ENCODE peak calls at places on chromosomes 3 and 15, in ten cellular contexts. T is GM23248, H is SK-N-SH, N is K562, V is astrocyte, L is IMR-90, Z is H9, P is fibroblast of lung, E is HCT116, S is mammary epithelial cell. F is an unnamed sample. For H3K27me3 and H4K20me1, the result is how much of the 10 kb centered on the place peaks cover.

GRCh38 chr3:186259612-186260383 is 102.2 kb downstream of the DGKG start:
- DNase-seq in H (peak), E (peak), N (peak), T (peak), Z (peak), S (peak), P (peak), L (peak), V (peak), F (peak)

GRCh38 chr3:196192036-196193001 is 18.9 kb downstream of the ZDHHC19 start:
- DNase-seq in V (no peak), Z (peak), P (no peak), E (no peak), H (peak), L (no peak), S (no peak), N (peak), T (no peak), F (no peak)

GRCh38 chr15:84947947-84948830 is 33.5 kb upstream of the PDE8A start:
- DNase-seq in L (peak), H (no peak), Z (no peak), T (peak), P (peak), V (peak), E (no peak), S (peak), N (peak), F (no peak)

GRCh38 chr3:52237659-52238172 is 1.2 kb downstream of the TWF2 start:
- DNase-seq in T (peak), N (peak), Z (peak), L (peak), P (peak), S (peak), H (peak), E (peak), V (peak), F (no peak)

GRCh38 chr3:148957586-148957985 is 33.8 kb upstream of the GYG1 start:
- DNase-seq in L (no peak), E (peak), V (no peak), N (peak), S (no peak), T (peak), H (no peak), P (no peak), Z (peak), F (peak)

GRCh38 chr3:124772081-124772831 is 42.0 kb downstream of the UMPS start:
- DNase-seq in L (peak), Z (no peak), T (peak), E (no peak), N (peak), H (peak), S (no peak), P (peak), V (peak), F (no peak)

GRCh38 chr3:25967385-25967784 is 177.5 kb downstream of the OXSM start:
- DNase-seq in P (no peak), E (no peak), S (no peak), Z (no peak), H (no peak), N (no peak), T (no peak), V (no peak), L (no peak), F (no peak)

GRCh38 chr3:133152056-133152455 is 113.9 kb downstream of the TMEM108 start:
- DNase-seq in V (no peak), N (no peak), P (no peak), S (no peak), E (no peak), Z (no peak), H (no peak), T (no peak), L (no peak), F (no peak)

GRCh38 chr3:93843981-93844380 is 129.7 kb downstream of the PROS1 start:
- DNase-seq in P (peak), N (no peak), V (peak), L (peak), E (peak), T (peak), S (peak), Z (no peak), H (no peak), F (no peak)

GRCh38 chr3:108305484-108306172 is 9.3 kb downstream of the HHLA2 start:
- DNase-seq in N (no peak), L (no peak), Z (no peak), S (peak), P (no peak), E (peak), H (no peak), T (peak), V (no peak), F (no peak)

GRCh38 chr3:188316021-188316722 is 162.2 kb downstream of the LPP start:
- DNase-seq in E (no peak), V (no peak), H (no peak), L (no peak), S (no peak), Z (no peak), N (no peak), T (peak), P (no peak), F (no peak)

GRCh38 chr3:192929755-192930491 is 12.3 kb upstream of the MB21D2 start:
- DNase-seq in H (no peak), T (no peak), E (no peak), V (peak), N (no peak), Z (no peak), S (no peak), P (peak), L (no peak), F (no peak)

GRCh38 chr3:194006102-194006501 is 129.8 kb upstream of the HES1 start:
- DNase-seq in Z (no peak), T (no peak), V (no peak), H (no peak), P (no peak), L (no peak), N (no peak), S (no peak), E (no peak), F (no peak)

GRCh38 chr3:38606561-38606960 is 42.9 kb downstream of the SCN5A start:
- DNase-seq in N (no peak), H (no peak), P (no peak), T (no peak), L (no peak), E (no peak), Z (no peak), S (no peak), V (no peak), F (no peak)

GRCh38 chr15:58062175-58062574 is 3.3 kb downstream of the ALDH1A2 start:
- DNase-seq in S (no peak), L (no peak), H (no peak), N (no peak), V (no peak), E (no peak), P (no peak), T (no peak), Z (no peak), F (no peak)

GRCh38 chr15:80567721-80568157 is 127.4 kb upstream of the ABHD17C start:
- DNase-seq in E (peak), V (peak), S (peak), H (peak), L (peak), P (peak), T (peak), N (peak), Z (peak), F (peak)

GRCh38 chr3:14602006-14602803 is 49.4 kb upstream of the CCDC174 start:
- DNase-seq in T (no peak), N (peak), S (no peak), V (no peak), P (no peak), L (no peak), Z (peak), H (peak), E (no peak), F (no peak)

GRCh38 chr3:109731639-109732473 is 394.5 kb upstream of the DPPA4 start:
- DNase-seq in S (peak), V (peak), H (peak), Z (no peak), L (peak), N (peak), P (peak), T (peak), E (peak), F (peak)

GRCh38 chr3:179606534-179607085 is 2.0 kb downstream of the NDUFB5 start:
- DNase-seq in H (no peak), V (no peak), L (no peak), P (no peak), E (no peak), N (no peak), S (no peak), Z (no peak), T (no peak), F (no peak)

GRCh38 chr3:104939196-104939595 is 427.5 kb upstream of the ALCAM start:
- DNase-seq in E (no peak), V (no peak), T (no peak), N (no peak), L (peak), Z (no peak), S (no peak), H (peak), P (no peak), F (no peak)

GRCh38 chr3:127925384-127925783 is 10.4 kb downstream of the KBTBD12 start:
- DNase-seq in H (no peak), V (no peak), P (no peak), E (no peak), N (no peak), S (no peak), Z (no peak), L (no peak), T (no peak), F (peak)

GRCh38 chr15:48063411-48063985 is 57.3 kb upstream of the SLC24A5 start:
- DNase-seq in N (no peak), S (no peak), P (no peak), L (no peak), V (no peak), E (no peak), H (no peak), T (no peak), Z (no peak), F (no peak)

GRCh38 chr3:124962403-124962940 is 27.9 kb upstream of the MUC13 start:
- DNase-seq in V (no peak), S (no peak), Z (no peak), P (no peak), L (no peak), N (no peak), E (no peak), T (peak), H (no peak), F (no peak)

GRCh38 chr3:14360123-14360881 is 42.1 kb upstream of the SLC6A6 start:
- DNase-seq in S (no peak), T (no peak), Z (no peak), P (peak), E (no peak), L (peak), N (no peak), H (no peak), V (peak), F (no peak)

GRCh38 chr3:38084019-38084968 is 45.3 kb downstream of the DLEC1 start:
- DNase-seq in P (peak), H (peak), L (peak), E (no peak), N (no peak), S (no peak), V (peak), Z (no peak), T (peak), F (no peak)

GRCh38 chr3:183701744-183702143 is 4.1 kb downstream of the YEATS2 start:
- DNase-seq in N (no peak), P (no peak), T (no peak), L (no peak), Z (no peak), H (no peak), E (no peak), S (no peak), V (no peak), F (no peak)

GRCh38 chr3:126476166-126476975 is 680 bp upstream of the ZXDC start:
- DNase-seq in V (peak), Z (peak), T (peak), S (peak), P (peak), E (peak), L (peak), N (no peak), H (no peak), F (no peak)

DNA sequence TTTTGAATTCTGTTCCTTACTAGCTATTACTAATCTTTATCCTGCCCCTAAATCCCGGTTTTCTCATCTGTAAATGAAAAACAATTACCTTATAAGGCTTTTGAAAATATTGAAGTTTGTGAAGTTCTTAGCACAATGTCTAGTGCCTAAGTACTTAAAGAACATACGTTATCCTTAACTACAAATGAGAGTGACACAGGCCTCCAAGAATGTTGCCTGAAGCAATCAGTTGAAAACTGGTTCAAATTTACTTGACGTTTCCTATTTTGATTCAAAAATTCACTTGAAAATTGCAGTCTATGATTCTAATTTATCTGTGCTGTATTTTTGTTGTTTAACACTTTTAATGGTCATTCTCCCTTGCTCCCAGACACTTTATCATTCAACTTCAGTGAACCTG is 3.2 kb downstream of the SENP7 start:
- DNase-seq in L (peak), S (peak), N (no peak), V (no peak), H (no peak), Z (no peak), E (no peak), P (no peak), T (peak), F (no peak)
- H3K9ac ChIP-seq in L (no peak), S (no peak), N (no peak), V (no peak), H (no peak), Z (no peak), E (no peak), P (no peak), T (no peak), F (no peak)

DNA sequence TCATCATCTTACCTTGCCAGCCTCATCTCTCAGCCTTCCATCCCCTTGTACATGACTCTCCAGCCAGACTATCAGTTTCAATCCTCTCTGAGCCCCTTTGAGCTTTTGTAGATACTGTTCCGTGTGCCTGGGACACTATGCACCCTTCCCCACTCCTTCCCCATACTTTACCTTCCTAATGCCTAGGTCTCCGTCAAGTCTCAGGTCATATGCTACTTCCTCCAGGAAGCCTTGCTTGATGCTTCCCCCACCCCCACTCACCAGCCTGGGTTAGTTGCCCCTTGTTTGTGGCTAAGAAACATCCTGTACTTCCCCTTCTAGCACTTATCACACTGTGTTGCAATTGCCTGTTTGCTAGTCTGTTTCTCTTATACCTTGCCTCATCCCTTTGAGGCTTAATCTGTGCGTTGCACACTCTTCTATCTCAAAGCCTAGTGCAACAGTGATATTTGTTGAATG is 6.7 kb upstream of the USP3 start:
- DNase-seq in P (no peak), V (no peak), T (no peak), N (no peak), Z (no peak), S (no peak), L (no peak), E (no peak), H (no peak), F (no peak)
- H3K27me3 ChIP-seq in P (under half), V (under half), T (under half), N (under half), Z (under half), S (under half), L (under half), E (under half), H (under half), F (under half)

GRCh38 chr15:98651581-98652220 is 3.4 kb downstream of the IGF1R start:
- DNase-seq in H (no peak), V (peak), E (no peak), P (peak), T (peak), S (peak), N (no peak), L (peak), Z (no peak), F (no peak)
- H4K20me1 ChIP-seq in H (under half), V (half or more), E (under half), P (under half), T (under half), S (under half), N (under half), L (half or more), Z (under half), F (under half)

DNA sequence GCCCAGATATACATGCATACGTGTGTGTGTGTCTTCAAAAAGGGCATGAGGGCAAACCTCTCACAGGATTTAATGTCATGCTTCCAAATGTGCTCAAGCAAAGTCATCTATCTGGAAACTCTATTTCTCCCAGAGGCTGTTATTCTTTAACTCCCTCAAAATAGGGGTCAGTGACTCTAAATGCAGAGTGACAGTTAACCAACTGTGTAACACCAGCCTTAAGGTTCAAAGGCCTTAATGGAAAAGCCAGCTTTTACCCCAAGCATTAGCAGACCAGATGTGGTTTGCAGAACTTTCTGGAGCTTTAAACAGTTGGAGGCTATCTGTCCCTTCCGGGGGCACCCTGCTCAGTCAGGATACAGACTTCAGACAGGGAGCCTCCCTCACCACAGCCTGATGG is 70.4 kb upstream of the SLC7A14 start:
- DNase-seq in N (no peak), E (no peak), Z (no peak), T (no peak), P (no peak), V (no peak), S (no peak), L (no peak), H (no peak), F (no peak)
- H3K9ac ChIP-seq in N (no peak), E (no peak), Z (no peak), T (no peak), P (no peak), V (no peak), S (no peak), L (no peak), H (no peak), F (no peak)

GRCh38 chr15:89745768-89746167 is 5.3 kb downstream of the MESP1 start:
- DNase-seq in T (no peak), S (no peak), Z (no peak), V (no peak), H (no peak), L (no peak), P (no peak), N (no peak), E (no peak), F (no peak)
- H3K27me3 ChIP-seq in T (under half), S (under half), Z (under half), V (under half), H (under half), L (under half), P (under half), N (half or more), E (under half), F (under half)

GRCh38 chr3:66023728-66024390 is 14.9 kb downstream of the MAGI1 start:
- DNase-seq in Z (no peak), V (no peak), L (no peak), N (no peak), P (no peak), T (no peak), E (no peak), S (no peak), H (no peak), F (no peak)

GRCh38 chr3:66023254-66023653 is 15.5 kb downstream of the MAGI1 start:
- DNase-seq in E (no peak), V (no peak), N (no peak), S (no peak), L (no peak), P (no peak), T (no peak), H (no peak), Z (no peak), F (no peak)

GRCh38 chr3:66019896-66020295 is 18.8 kb downstream of the MAGI1 start:
- DNase-seq in L (no peak), T (no peak), E (no peak), N (no peak), S (no peak), V (no peak), P (no peak), H (no peak), Z (no peak), F (no peak)

GRCh38 chr3:66018047-66019033 is 20.4 kb downstream of the MAGI1 start:
- DNase-seq in L (no peak), V (no peak), E (no peak), H (no peak), Z (no peak), P (no peak), N (no peak), S (peak), T (no peak), F (no peak)

GRCh38 chr3:66021731-66022131 is 17.0 kb downstream of the MAGI1 start:
- DNase-seq in P (peak), L (no peak), V (peak), N (no peak), Z (no peak), T (peak), H (no peak), S (peak), E (peak), F (no peak)
- H4K20me1 ChIP-seq in P (under half), L (under half), V (under half), N (under half), Z (under half), T (under half), H (under half), S (under half), E (under half), F (under half)

DNA sequence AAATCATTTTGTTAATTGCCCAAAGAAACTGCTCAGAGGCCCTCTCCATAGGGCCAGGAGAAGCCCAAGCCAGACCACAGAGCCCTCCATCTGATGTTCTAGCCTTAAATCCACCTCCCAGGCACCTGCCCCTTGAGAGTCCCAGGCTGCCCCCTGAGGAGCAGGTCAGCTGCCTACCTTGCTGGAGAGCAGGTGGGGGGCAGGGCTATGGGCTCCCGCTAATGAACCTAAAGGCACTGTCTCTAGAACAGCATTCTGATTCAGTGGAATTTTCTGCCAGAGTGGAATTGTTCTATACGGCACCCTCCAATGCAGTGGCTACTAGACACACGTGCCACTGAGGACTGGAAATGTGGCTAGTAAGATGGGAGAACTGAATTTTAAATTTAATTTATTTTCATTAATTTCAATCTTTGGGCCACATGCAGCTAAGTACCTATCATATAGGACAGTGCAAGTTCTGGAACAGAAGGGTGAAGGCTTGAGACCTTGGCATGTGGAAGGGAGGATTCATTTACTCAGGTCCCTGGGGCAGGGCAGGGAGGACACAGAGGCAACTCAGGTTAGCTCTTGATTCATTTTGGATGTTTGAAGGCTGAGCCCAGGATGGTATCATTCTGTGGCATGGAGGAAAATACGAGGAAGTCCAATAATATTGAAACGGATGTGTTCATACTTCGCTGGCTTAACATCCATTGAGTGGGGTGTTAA is 11.4 kb downstream of the AMOTL2 start:
- DNase-seq in L (no peak), V (no peak), H (no peak), T (peak), P (no peak), Z (no peak), E (no peak), S (no peak), N (no peak), F (no peak)
- H3K9ac ChIP-seq in L (peak), V (peak), H (peak), T (peak), P (no peak), Z (no peak), E (peak), S (no peak), N (no peak), F (no peak)